ENCODE peak calls at places on chromosomes 5 and 9, in six cellular contexts. U is GM19239, O is ureter, L is WTC11, G is dermis blood vessel endothelial cell, H is AG08396. T is an unnamed sample.

GRCh38 chr5:56306433-56307150 is 73.5 kb upstream of the ANKRD55 start:
- DNase-seq in U (no peak), O (no peak), L (no peak), G (peak), H (no peak), T (no peak)

GRCh38 chr5:155539958-155540595 is 526.5 kb downstream of the KIF4B start:
- DNase-seq in U (no peak), O (no peak), L (no peak), G (no peak), H (no peak), T (no peak)

GRCh38 chr5:154701181-154701580 is 54.0 kb upstream of the LARP1 start:
- DNase-seq in U (no peak), O (no peak), L (no peak), G (no peak), H (no peak), T (no peak)

GRCh38 chr9:136644593-136645342 is 17.9 kb upstream of the EGFL7 start:
- DNase-seq in U (peak), O (peak), L (peak), G (peak), H (peak), T (peak)

GRCh38 chr9:94743035-94743954 is 16.8 kb downstream of the AOPEP start:
- DNase-seq in U (no peak), O (no peak), L (no peak), G (peak), H (no peak), T (no peak)

GRCh38 chr5:138985256-138985655 is 110.1 kb upstream of the LRRTM2 start:
- DNase-seq in U (no peak), O (peak), L (no peak), G (peak), H (no peak), T (no peak)

GRCh38 chr5:137146402-137146889 is 352.7 kb downstream of the SPOCK1 start:
- DNase-seq in U (no peak), O (no peak), L (no peak), G (peak), H (peak), T (peak)

GRCh38 chr5:135578685-135579341 is at the start of gene CXCL14:
- DNase-seq in U (no peak), O (peak), L (peak), G (no peak), H (peak), T (peak)

GRCh38 chr5:142621227-142621626 is 64.7 kb downstream of the FGF1 start:
- DNase-seq in U (no peak), O (no peak), L (no peak), G (no peak), H (peak), T (peak)

GRCh38 chr5:95280692-95281091 is 4.2 kb downstream of the MCTP1 start:
- DNase-seq in U (no peak), O (no peak), L (no peak), G (no peak), H (no peak), T (no peak)

GRCh38 chr9:19246891-19247290 is 16.4 kb downstream of the DENND4C start:
- DNase-seq in U (no peak), O (no peak), L (no peak), G (no peak), H (no peak), T (no peak)

GRCh38 chr9:89179920-89180667 is 1.5 kb upstream of the SHC3 start:
- DNase-seq in U (no peak), O (peak), L (peak), G (peak), H (peak), T (peak)

GRCh38 chr5:81533629-81534480 is 139.9 kb upstream of the ACOT12 start:
- DNase-seq in U (no peak), O (no peak), L (no peak), G (no peak), H (no peak), T (no peak)

GRCh38 chr5:131265318-131265803 is 1.5 kb downstream of the CDC42SE2 start:
- DNase-seq in U (no peak), O (no peak), L (no peak), G (peak), H (no peak), T (no peak)

GRCh38 chr9:32524558-32525461 is 1.2 kb downstream of the RIGI start:
- DNase-seq in U (no peak), O (no peak), L (no peak), G (peak), H (no peak), T (no peak)

GRCh38 chr9:38008168-38009034 is 60.6 kb downstream of the SHB start:
- DNase-seq in U (peak), O (peak), L (peak), G (peak), H (peak), T (peak)

GRCh38 chr5:189486-189885 is 1.8 kb upstream of the LRRC14B start:
- DNase-seq in U (no peak), O (no peak), L (no peak), G (no peak), H (no peak), T (no peak)

GRCh38 chr9:82021198-82021597 is 32.6 kb downstream of the SPATA31D1 start:
- DNase-seq in U (no peak), O (no peak), L (no peak), G (peak), H (peak), T (peak)

GRCh38 chr5:76787237-76787636 is 31.6 kb upstream of the F2RL1 start:
- DNase-seq in U (no peak), O (no peak), L (no peak), G (peak), H (no peak), T (no peak)

GRCh38 chr9:98983295-98984268 is 39.9 kb downstream of the COL15A1 start:
- DNase-seq in U (no peak), O (no peak), L (no peak), G (no peak), H (peak), T (peak)

GRCh38 chr5:73797142-73797530 is 171.1 kb downstream of the ARHGEF28 start:
- DNase-seq in U (no peak), O (no peak), L (no peak), G (peak), H (no peak), T (peak)

GRCh38 chr5:19891658-19892057 is 96.3 kb downstream of the CDH18 start:
- DNase-seq in U (no peak), O (no peak), L (no peak), G (no peak), H (peak), T (peak)

GRCh38 chr5:141605523-141606277 is 13.1 kb downstream of the DIAPH1 start:
- DNase-seq in U (peak), O (no peak), L (no peak), G (peak), H (no peak), T (peak)

GRCh38 chr9:99826579-99826978 is 4.9 kb downstream of the NR4A3 start:
- DNase-seq in U (no peak), O (no peak), L (no peak), G (no peak), H (no peak), T (no peak)

GRCh38 chr5:40775085-40775845 is 19.5 kb upstream of the TTC33 start:
- DNase-seq in U (no peak), O (no peak), L (no peak), G (no peak), H (no peak), T (no peak)

T was measured in HFFc6.